ENCODE peak calls at places on chromosome 5, in ten cellular contexts. P, Z, D, J, K, Q, X, B, C and F are unnamed samples.

GRCh38 chr5:76166886-76167576 is 83.8 kb downstream of the SV2C start:
- DNase-seq in C (no peak), D (no peak), J (no peak), Q (no peak), X (no peak), P (no peak), K (peak), Z (no peak), B (no peak), F (no peak)

GRCh38 chr5:83572271-83572670 is 100.7 kb downstream of the VCAN start:
- DNase-seq in B (no peak), D (no peak), P (no peak), J (no peak), Q (no peak), C (no peak), Z (no peak), K (no peak), X (no peak), F (no peak)

GRCh38 chr5:116788851-116789403 is 214.3 kb upstream of the SEMA6A start:
- DNase-seq in C (no peak), K (no peak), P (peak), J (no peak), Z (no peak), D (no peak), X (no peak), B (no peak), Q (no peak), F (no peak)

GRCh38 chr5:57215629-57216195 is 41.9 kb downstream of the GPBP1 start:
- DNase-seq in J (no peak), Z (no peak), C (no peak), D (no peak), B (peak), X (no peak), P (no peak), Q (no peak), K (no peak), F (no peak)

GRCh38 chr5:66129184-66129583 is 14.9 kb upstream of the SREK1 start:
- DNase-seq in P (peak), D (no peak), Z (no peak), X (no peak), Q (no peak), C (no peak), K (no peak), B (no peak), J (no peak), F (no peak)

GRCh38 chr5:167030500-167031120 is 1260.8 kb upstream of the WWC1 start:
- DNase-seq in Q (peak), D (no peak), P (peak), X (peak), C (peak), J (peak), Z (no peak), B (no peak), K (no peak), F (peak)

GRCh38 chr5:177446184-177447065 is at the start of gene PRR7:
- DNase-seq in P (peak), X (peak), B (peak), D (no peak), Q (peak), K (peak), C (peak), J (peak), Z (peak), F (peak)

GRCh38 chr5:179549973-179550510 is 312 bp upstream of the RUFY1 start:
- DNase-seq in D (no peak), Z (no peak), K (peak), B (no peak), X (no peak), Q (no peak), P (peak), J (no peak), C (no peak), F (no peak)

GRCh38 chr5:77235881-77236560 is 25.5 kb downstream of the PDE8B start:
- DNase-seq in D (no peak), C (no peak), B (no peak), Q (no peak), P (no peak), X (no peak), Z (no peak), K (no peak), J (no peak), F (no peak)

GRCh38 chr5:77241444-77241843 is 31.0 kb downstream of the PDE8B start:
- DNase-seq in K (no peak), J (no peak), Z (no peak), D (no peak), B (no peak), Q (no peak), C (no peak), X (no peak), P (no peak), F (no peak)

GRCh38 chr5:77239126-77239741 is 28.8 kb downstream of the PDE8B start:
- DNase-seq in Q (no peak), P (peak), K (peak), Z (no peak), X (no peak), J (no peak), C (no peak), D (no peak), B (peak), F (no peak)
- TF ChIP-seq CTCF in Q (peak), P (peak), K (peak), Z (peak), X (no peak), J (peak), C (no peak), D (peak), B (peak), F (peak)

DNA sequence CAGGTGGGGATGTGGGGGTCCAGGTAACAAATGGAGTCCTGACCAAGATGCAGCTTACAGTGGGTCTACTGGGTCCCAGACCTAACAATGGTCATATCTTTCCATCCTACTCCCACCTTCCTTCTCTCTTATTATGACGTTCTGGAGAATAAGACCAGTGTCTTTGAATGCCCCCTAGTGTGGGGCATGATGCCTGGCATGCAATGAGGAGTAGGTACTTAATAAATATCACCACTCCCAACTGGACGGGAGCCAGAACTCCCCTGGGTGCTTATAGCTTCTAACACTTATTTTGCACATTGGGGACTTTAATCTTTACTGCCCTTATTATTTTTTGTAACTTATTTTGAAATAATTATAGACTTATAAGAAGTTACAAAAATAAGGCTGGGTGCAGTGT is 98.2 kb downstream of the NDFIP1 start:
- DNase-seq in K (no peak), J (no peak), B (no peak), Z (no peak), P (no peak), D (no peak), C (no peak), X (no peak), Q (no peak), F (no peak)
- TF ChIP-seq CTCF in K (no peak), J (peak), B (peak), Z (no peak), P (peak), D (no peak), C (no peak), X (no peak), Q (no peak), F (no peak)

GRCh38 chr5:141476132-141476909 is 555 bp downstream of the PCDHGC3 start:
- DNase-seq in C (peak), X (peak), Z (peak), D (peak), K (peak), B (peak), J (peak), Q (peak), P (peak), F (peak)

GRCh38 chr5:141477169-141477568 is 1.4 kb downstream of the PCDHGC3 start:
- DNase-seq in Z (no peak), K (no peak), C (no peak), B (no peak), Q (no peak), D (no peak), X (peak), P (peak), J (no peak), F (no peak)

GRCh38 chr5:141478321-141478945 is 2.7 kb downstream of the PCDHGC3 start:
- DNase-seq in D (no peak), Q (peak), C (peak), Z (peak), B (peak), P (no peak), X (no peak), J (peak), K (peak), F (no peak)

GRCh38 chr5:141477815-141478214 is 2.0 kb downstream of the PCDHGC3 start:
- DNase-seq in Q (no peak), D (no peak), B (peak), Z (no peak), J (peak), X (no peak), K (no peak), C (no peak), P (peak), F (no peak)

GRCh38 chr5:141475625-141476131 is at the start of gene PCDHGC3:
- DNase-seq in Q (peak), Z (peak), K (peak), B (peak), P (peak), J (peak), X (peak), C (peak), D (peak), F (peak)
- TF ChIP-seq CTCF in Q (no peak), Z (peak), K (peak), B (peak), P (peak), J (no peak), X (peak), C (no peak), D (peak), F (peak)

GRCh38 chr5:62340392-62340791 is 34.4 kb downstream of the KIF2A start:
- DNase-seq in D (no peak), Q (no peak), P (peak), K (peak), X (no peak), J (no peak), B (no peak), C (no peak), Z (no peak), F (no peak)
- TF ChIP-seq CTCF in D (no peak), Q (peak), P (peak), K (no peak), X (no peak), J (peak), B (peak), C (no peak), Z (peak), F (peak)

DNA sequence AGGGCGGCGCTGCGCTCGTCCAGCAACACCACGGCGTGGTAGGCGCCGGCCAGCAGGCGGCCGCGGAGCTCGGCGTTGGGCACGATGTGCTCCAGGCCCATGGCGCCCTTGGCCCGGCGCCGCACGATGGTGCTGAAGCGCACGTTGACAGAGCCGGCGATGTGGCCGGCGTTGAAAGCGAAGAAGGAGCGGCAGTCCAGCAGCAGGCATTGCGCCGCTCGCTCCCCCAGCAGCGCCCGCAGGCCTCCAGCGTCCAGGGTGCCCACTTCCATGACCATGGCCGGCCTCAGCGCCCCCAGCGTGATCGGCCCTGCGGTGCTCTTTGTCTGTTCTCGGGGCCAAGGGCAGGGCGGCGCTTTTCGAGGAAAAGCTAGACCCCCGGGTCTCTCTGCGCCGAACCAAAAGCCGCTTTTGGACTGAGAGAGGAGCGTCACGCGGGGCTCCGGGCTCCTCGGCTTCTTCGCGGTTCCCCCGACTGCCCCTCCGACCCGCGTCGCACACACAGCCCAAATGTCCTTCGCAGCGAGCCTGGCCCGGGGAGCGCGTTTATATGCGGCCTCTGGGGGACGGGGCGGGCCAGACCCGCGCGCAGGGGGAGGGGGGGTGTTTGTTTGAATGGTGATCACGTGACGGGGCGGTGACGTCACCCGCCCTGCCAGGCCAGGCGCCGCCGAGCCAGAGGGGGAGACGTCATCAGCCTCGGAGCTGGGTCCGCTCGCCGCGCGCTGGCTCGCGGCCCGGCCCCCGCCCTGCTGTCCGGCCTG is at the start of gene DUSP1:
- DNase-seq in C (peak), K (peak), J (peak), D (peak), X (peak), Z (peak), B (peak), Q (peak), P (peak), F (peak)
- TF ChIP-seq CTCF in C (no peak), K (peak), J (peak), D (peak), X (peak), Z (peak), B (peak), Q (peak), P (peak), F (peak)

DNA sequence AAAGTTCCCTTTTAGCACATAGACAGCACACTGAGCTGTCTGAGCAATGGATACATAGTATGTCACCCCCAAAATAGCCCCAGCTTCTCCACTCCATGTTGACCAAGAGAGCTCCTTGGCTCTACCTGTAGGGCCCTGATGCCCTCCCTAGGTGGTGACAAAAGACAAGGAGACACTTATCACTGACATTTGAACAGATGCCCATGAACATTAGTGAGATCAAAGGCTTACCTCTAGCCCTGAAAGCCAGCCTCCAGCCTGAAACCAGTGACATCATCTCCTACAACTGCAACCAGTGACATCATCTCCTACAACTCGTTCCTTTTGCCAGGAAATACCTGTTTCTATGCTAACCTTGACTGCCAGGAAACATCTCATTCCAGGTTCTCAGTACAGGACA is 122.7 kb downstream of the FSTL4 start:
- DNase-seq in Z (no peak), B (no peak), X (peak), C (no peak), K (peak), Q (no peak), P (no peak), D (no peak), J (peak), F (no peak)
- TF ChIP-seq CTCF in Z (no peak), B (no peak), X (peak), C (no peak), K (peak), Q (no peak), P (no peak), D (no peak), J (peak), F (no peak)

GRCh38 chr5:168047669-168048111 is 243.8 kb upstream of the WWC1 start:
- DNase-seq in K (no peak), Q (no peak), B (no peak), C (peak), X (no peak), P (peak), D (no peak), Z (no peak), J (peak), F (peak)

GRCh38 chr5:168042284-168043080 is 249.0 kb upstream of the WWC1 start:
- DNase-seq in Q (no peak), C (no peak), J (no peak), P (no peak), Z (no peak), B (no peak), X (no peak), D (no peak), K (no peak), F (no peak)

GRCh38 chr5:168046163-168046562 is 245.3 kb upstream of the WWC1 start:
- DNase-seq in Z (no peak), B (no peak), X (no peak), Q (no peak), P (no peak), K (no peak), C (no peak), D (no peak), J (no peak), F (no peak)

GRCh38 chr5:168048486-168048885 is 243.0 kb upstream of the WWC1 start:
- DNase-seq in B (no peak), J (no peak), P (no peak), C (no peak), X (no peak), Q (no peak), D (no peak), K (no peak), Z (no peak), F (no peak)

DNA sequence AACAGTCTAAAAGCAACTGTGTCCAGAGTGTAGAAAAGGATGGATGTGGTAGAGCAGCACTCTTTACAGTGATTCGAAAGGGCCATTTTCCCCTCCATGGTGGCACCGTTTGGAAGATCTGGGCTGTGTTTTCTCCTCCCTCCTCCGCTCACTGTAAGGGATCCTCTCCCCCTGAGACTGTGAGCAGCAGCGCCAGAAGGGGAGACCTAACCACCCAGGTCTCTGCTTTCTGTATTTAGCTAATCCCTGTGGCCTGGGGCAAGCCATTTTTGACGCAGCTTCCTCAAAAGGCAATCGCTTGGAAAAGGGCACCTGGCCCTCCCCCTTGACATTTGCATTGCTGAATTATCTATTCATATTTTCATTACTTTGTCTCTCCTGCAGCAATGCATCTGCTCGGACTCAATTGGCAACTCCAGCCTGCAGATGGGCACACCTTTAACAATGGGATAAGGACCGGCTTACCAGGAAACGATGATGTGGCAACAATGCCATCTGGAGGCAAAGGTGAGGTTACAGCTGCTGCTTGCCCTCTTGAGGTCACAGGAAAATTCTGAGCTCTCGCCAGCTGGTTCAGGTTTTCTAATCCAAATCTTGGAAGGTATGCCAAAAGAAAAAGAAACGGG is 244.3 kb upstream of the WWC1 start:
- DNase-seq in Z (no peak), D (no peak), Q (peak), P (peak), X (peak), K (peak), B (peak), J (peak), C (peak), F (peak)
- TF ChIP-seq CTCF in Z (peak), D (no peak), Q (peak), P (peak), X (peak), K (peak), B (peak), J (peak), C (no peak), F (no peak)

GRCh38 chr5:93092349-93093105 is 488.5 kb downstream of the NR2F1-AS1 start:
- DNase-seq in C (no peak), K (no peak), P (no peak), Z (no peak), J (no peak), X (no peak), Q (no peak), B (peak), D (no peak), F (no peak)
- TF ChIP-seq CTCF in C (no peak), K (no peak), P (peak), Z (peak), J (no peak), X (no peak), Q (no peak), B (peak), D (no peak), F (no peak)

GRCh38 chr5:139457241-139457640 is 5.3 kb downstream of the ECSCR start:
- DNase-seq in X (no peak), P (no peak), K (no peak), B (no peak), C (no peak), Q (no peak), J (no peak), Z (no peak), D (no peak), F (no peak)

GRCh38 chr5:139458580-139459407 is 3.7 kb downstream of the ECSCR start:
- DNase-seq in B (peak), C (no peak), X (peak), P (no peak), Q (peak), J (peak), K (peak), D (no peak), Z (no peak), F (no peak)

GRCh38 chr5:139456776-139457175 is 5.8 kb downstream of the ECSCR start:
- DNase-seq in X (no peak), Z (no peak), P (no peak), Q (no peak), D (no peak), B (no peak), J (no peak), C (no peak), K (no peak), F (no peak)

GRCh38 chr5:139459451-139459934 is 3.0 kb downstream of the ECSCR start:
- DNase-seq in K (peak), P (peak), C (no peak), X (peak), B (no peak), J (peak), Z (no peak), D (no peak), Q (no peak), F (no peak)

DNA sequence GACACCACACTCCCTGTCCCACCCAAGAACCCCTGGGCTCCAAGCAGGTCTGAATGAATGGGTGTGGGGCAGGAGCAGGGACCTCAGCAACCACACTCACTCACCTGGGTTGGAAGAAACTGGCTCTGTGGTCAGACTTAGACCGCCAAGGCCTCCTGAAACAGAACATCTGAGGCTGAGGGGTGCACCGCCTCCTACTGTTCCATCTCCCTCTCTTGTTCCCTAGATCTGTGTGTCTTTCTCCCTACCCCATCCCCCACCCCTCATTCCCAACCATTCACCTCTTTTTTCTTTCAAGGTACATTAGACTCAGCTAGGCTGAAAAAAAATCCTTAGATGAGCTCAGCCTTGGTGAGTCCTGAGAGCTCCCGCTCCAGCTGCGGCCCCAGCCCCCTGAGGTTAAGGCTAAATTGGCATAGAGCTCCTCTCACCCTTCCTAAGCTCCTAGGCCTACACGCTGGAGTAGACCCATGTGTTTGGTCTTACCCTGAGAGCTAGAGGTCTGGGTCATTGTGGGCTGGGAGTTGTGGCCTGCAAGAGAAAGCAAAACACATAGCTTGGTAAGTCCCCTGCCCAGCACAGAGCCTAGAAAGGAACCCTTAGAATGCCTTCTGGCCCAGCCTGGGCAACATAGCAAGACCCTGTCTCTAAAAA is 4.8 kb downstream of the ECSCR start:
- DNase-seq in C (no peak), D (no peak), P (no peak), X (no peak), Z (no peak), Q (no peak), K (peak), B (no peak), J (no peak), F (no peak)
- TF ChIP-seq CTCF in C (no peak), D (no peak), P (no peak), X (no peak), Z (no peak), Q (no peak), K (no peak), B (no peak), J (no peak), F (no peak)

DNA sequence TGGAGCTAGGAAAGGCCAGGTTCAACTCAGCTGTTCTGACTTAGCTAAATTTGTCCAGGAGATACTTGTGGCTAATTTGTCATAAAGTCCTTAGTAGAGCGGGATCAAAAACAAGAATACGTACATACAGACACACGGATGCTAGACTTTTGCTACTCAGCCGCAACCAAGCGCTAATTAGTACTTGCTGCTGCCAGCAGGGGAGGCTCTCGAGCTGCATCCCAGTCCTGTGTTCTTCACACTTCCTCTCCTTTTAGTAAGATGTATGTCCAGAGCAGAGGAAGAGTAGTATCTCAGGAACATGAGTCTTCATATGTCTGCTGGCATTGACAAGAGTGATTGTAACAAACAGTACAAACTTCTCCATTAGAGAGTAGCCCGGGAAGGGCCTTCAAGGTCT is 58.3 kb downstream of the CYFIP2 start:
- DNase-seq in K (no peak), B (no peak), Q (no peak), P (no peak), Z (no peak), J (peak), C (peak), D (no peak), X (no peak), F (no peak)
- TF ChIP-seq CTCF in K (peak), B (peak), Q (no peak), P (peak), Z (peak), J (peak), C (peak), D (no peak), X (no peak), F (peak)